ENCODE peak calls at places on chromosomes 16 and 17, in five cellular contexts. A is upper lobe of left lung, U is cardiac muscle cell, B is fibroblast of the aortic adventitia, V is OCI-LY7. P is an unnamed sample.

GRCh38 chr17:70882504-70882903 is 713.2 kb downstream of the KCNJ2 start:
- DNase-seq in V (no peak), U (no peak), B (no peak), A (no peak), P (no peak)

GRCh38 chr16:66020642-66021041 is 345.8 kb upstream of the CDH5 start:
- DNase-seq in U (no peak), V (no peak), A (no peak), B (peak), P (peak)

GRCh38 chr17:76968707-76969597 is 100.7 kb downstream of the MGAT5B start:
- DNase-seq in B (peak), U (peak), A (peak), V (peak), P (no peak)

GRCh38 chr16:17560548-17560947 is 89.8 kb upstream of the XYLT1 start:
- DNase-seq in V (no peak), B (no peak), U (no peak), A (no peak), P (no peak)

GRCh38 chr16:10740845-10741208 is 2.8 kb upstream of the NUBP1 start:
- DNase-seq in A (no peak), V (no peak), B (no peak), U (no peak), P (no peak)

GRCh38 chr16:22188595-22189442 is 17.3 kb upstream of the EEF2K start:
- DNase-seq in B (peak), A (peak), V (peak), U (peak), P (peak)

GRCh38 chr16:12162151-12162559 is 185.6 kb downstream of the SNX29 start:
- DNase-seq in V (no peak), A (no peak), B (peak), U (no peak), P (no peak)

GRCh38 chr17:77164483-77165030 is 23.8 kb downstream of the SEC14L1 start:
- DNase-seq in A (no peak), U (no peak), V (no peak), B (no peak), P (no peak)

GRCh38 chr17:36674278-36674650 is 72.9 kb downstream of the MRM1 start:
- DNase-seq in U (no peak), B (no peak), V (no peak), A (no peak), P (no peak)

GRCh38 chr17:47280072-47280811 is 26.6 kb downstream of the ITGB3 start:
- DNase-seq in U (no peak), B (no peak), A (no peak), V (no peak), P (no peak)

GRCh38 chr17:72556944-72557826 is 436.4 kb downstream of the SOX9 start:
- DNase-seq in A (peak), V (peak), U (peak), B (peak), P (peak)

GRCh38 chr16:51150894-51151320 is at the start of gene SALL1:
- DNase-seq in U (peak), A (no peak), V (no peak), B (no peak), P (no peak)

GRCh38 chr17:5610956-5611355 is 26.6 kb upstream of the NLRP1 start:
- DNase-seq in V (no peak), U (no peak), A (peak), B (no peak), P (no peak)

GRCh38 chr17:73952498-73953205 is 250.8 kb upstream of the RPL38 start:
- DNase-seq in A (peak), B (no peak), U (peak), V (no peak), P (no peak)

GRCh38 chr17:71287246-71287828 is 833.5 kb upstream of the SOX9 start:
- DNase-seq in A (no peak), B (no peak), U (no peak), V (no peak), P (no peak)

GRCh38 chr16:84199097-84199496 is 8.1 kb downstream of the ADAD2 start:
- DNase-seq in B (no peak), U (no peak), A (no peak), V (no peak), P (no peak)

GRCh38 chr16:53090591-53091507 is 36.1 kb downstream of the CHD9 start:
- DNase-seq in U (no peak), B (peak), V (peak), A (peak), P (peak)

GRCh38 chr17:633133-633532 is 81.5 kb downstream of the VPS53 start:
- DNase-seq in V (no peak), B (no peak), U (no peak), A (no peak), P (no peak)

GRCh38 chr17:15782809-15783208 is 50.7 kb downstream of the TBC1D26 start:
- DNase-seq in B (peak), U (no peak), A (peak), V (no peak), P (no peak)

GRCh38 chr17:76453431-76453743 is 435 bp upstream of the UBE2O start:
- DNase-seq in V (no peak), U (no peak), A (no peak), B (no peak), P (no peak)

GRCh38 chr16:1674751-1675664 is 3.1 kb upstream of the JPT2 start:
- DNase-seq in V (no peak), B (no peak), A (no peak), U (no peak), P (peak)

GRCh38 chr16:1870365-1871082 is 1.4 kb downstream of the MEIOB start:
- DNase-seq in B (peak), V (no peak), U (no peak), A (peak), P (no peak)

GRCh38 chr16:11796227-11797165 is 562 bp downstream of the ZC3H7A start:
- DNase-seq in V (peak), U (peak), B (peak), A (peak), P (no peak)

GRCh38 chr17:44223574-44224046 is 4.1 kb upstream of the UBTF start:
- DNase-seq in U (no peak), V (no peak), B (peak), A (no peak), P (no peak)

GRCh38 chr17:4206945-4207344 is 56.8 kb downstream of the ANKFY1 start:
- DNase-seq in A (no peak), V (no peak), U (no peak), B (no peak), P (no peak)

GRCh38 chr16:56919099-56919800 is 12.7 kb upstream of the HERPUD1 start:
- DNase-seq in A (no peak), V (no peak), B (no peak), U (no peak), P (no peak)

GRCh38 chr16:11666108-11667055 is 1.9 kb upstream of the SNN start:
- DNase-seq in U (no peak), B (no peak), A (no peak), V (no peak), P (no peak)

GRCh38 chr16:62036101-62036806 is at the start of gene CDH8:
- DNase-seq in B (no peak), A (no peak), U (peak), V (no peak), P (no peak)

GRCh38 chr17:2204393-2204792 is 99.2 kb downstream of the SMG6 start:
- DNase-seq in U (no peak), B (peak), A (no peak), V (no peak), P (no peak)

GRCh38 chr17:34261568-34261967 is 6.5 kb downstream of the CCL2 start:
- DNase-seq in A (no peak), B (no peak), V (no peak), U (no peak), P (no peak)

GRCh38 chr17:32551186-32551955 is 64.6 kb downstream of the CDK5R1 start:
- DNase-seq in B (peak), V (no peak), A (no peak), U (no peak), P (no peak)

DNA sequence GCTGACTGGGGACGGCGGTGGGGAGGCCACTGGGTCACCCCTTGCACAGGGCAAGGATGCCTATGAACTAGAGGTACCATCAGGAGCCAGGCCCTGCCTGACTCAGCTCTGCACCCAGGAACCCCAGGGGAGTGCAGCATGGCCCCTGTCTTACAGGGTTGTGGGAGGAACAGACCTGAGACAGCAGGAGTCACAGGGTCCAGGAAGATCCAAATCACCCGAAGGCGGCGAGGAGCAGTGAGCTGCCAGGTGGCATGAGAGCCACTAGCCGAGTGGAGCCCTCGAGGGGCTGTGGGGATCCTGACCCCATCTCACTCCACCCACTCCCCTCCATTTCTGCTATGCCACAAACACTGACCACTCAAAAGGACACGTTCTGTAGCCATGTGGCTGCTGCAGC is 30.8 kb downstream of the PLD6 start:
- DNase-seq in B (no peak), A (no peak), U (no peak), V (no peak), P (no peak)
- H3K4me3 ChIP-seq in B (no peak), A (no peak), U (no peak), V (no peak), P (no peak)

GRCh38 chr16:68085259-68086071 is at the start of gene NFATC3:
- DNase-seq in B (peak), U (peak), V (peak), A (peak), P (no peak)
- TF ChIP-seq CTCF in B (no peak), U (no peak), V (no peak), A (no peak), P (no peak)

GRCh38 chr17:78343433-78344201 is 16.3 kb downstream of the SOCS3 start:
- DNase-seq in B (no peak), V (peak), U (no peak), A (peak), P (no peak)

GRCh38 chr17:78342438-78343098 is 17.3 kb downstream of the SOCS3 start:
- DNase-seq in V (no peak), B (peak), A (peak), U (no peak), P (no peak)

GRCh38 chr17:78340183-78340955 is 19.5 kb downstream of the SOCS3 start:
- DNase-seq in U (no peak), V (no peak), B (no peak), A (no peak), P (no peak)

GRCh38 chr17:78343099-78343432 is 16.8 kb downstream of the SOCS3 start:
- DNase-seq in A (peak), B (peak), V (no peak), U (no peak), P (no peak)

DNA sequence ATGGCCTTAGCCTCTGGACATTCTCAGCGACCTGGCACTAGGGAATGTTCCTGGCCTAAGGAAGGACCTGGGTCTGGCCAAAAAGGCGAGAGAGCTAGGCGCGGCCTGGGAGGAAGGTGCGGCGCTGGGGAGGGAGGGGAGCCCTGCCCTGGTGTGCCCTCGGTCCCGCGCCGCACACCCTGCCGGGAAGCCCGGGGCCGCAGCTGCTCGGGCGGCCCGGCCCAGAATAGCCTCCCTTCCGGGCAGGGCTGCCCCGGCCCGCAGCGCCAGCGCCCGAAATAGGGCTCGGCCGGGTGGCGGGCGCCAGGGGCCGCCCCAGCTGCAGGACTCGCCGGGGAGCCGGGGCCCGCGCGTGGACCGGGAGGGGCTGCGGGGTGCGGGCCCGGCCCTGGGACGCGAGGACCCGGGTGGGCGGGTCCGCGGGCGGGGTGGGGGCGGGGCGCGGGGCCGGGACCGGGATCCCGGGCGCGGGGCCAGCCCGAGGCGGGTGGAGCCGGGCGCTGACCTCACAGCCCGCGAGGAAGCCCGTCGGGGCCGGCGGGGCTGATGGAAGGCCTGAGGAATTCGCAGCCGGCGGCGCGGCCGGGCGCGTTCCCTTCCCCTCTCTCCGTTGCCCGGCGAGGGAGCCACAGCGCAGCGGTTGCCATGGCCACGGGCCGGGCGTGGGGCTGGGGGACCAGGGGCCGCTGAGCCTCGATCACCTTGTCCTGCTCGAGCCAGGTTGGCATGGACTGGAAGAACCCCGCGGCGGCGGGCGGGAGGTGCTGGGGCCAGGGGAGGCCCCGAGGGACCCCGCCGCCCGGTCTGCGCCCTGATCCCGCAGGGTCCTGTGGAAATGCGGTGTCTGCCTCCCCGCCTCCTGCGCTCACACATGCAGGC is 18.1 kb downstream of the SOCS3 start:
- DNase-seq in V (no peak), U (peak), A (peak), B (peak), P (no peak)
- H3K4me3 ChIP-seq in V (no peak), U (peak), A (peak), B (peak), P (peak)

GRCh38 chr17:6714315-6714874 is 1.2 kb upstream of the SLC13A5 start:
- DNase-seq in V (no peak), A (no peak), U (no peak), B (no peak), P (no peak)

GRCh38 chr17:6712854-6713129 is 377 bp downstream of the SLC13A5 start:
- DNase-seq in U (no peak), V (no peak), A (no peak), B (no peak), P (no peak)

GRCh38 chr17:6713918-6714271 is 726 bp upstream of the SLC13A5 start:
- DNase-seq in B (no peak), A (no peak), V (no peak), U (no peak), P (no peak)

GRCh38 chr17:6712058-6712853 is 913 bp downstream of the SLC13A5 start:
- DNase-seq in U (peak), A (no peak), B (peak), V (no peak), P (no peak)

DNA sequence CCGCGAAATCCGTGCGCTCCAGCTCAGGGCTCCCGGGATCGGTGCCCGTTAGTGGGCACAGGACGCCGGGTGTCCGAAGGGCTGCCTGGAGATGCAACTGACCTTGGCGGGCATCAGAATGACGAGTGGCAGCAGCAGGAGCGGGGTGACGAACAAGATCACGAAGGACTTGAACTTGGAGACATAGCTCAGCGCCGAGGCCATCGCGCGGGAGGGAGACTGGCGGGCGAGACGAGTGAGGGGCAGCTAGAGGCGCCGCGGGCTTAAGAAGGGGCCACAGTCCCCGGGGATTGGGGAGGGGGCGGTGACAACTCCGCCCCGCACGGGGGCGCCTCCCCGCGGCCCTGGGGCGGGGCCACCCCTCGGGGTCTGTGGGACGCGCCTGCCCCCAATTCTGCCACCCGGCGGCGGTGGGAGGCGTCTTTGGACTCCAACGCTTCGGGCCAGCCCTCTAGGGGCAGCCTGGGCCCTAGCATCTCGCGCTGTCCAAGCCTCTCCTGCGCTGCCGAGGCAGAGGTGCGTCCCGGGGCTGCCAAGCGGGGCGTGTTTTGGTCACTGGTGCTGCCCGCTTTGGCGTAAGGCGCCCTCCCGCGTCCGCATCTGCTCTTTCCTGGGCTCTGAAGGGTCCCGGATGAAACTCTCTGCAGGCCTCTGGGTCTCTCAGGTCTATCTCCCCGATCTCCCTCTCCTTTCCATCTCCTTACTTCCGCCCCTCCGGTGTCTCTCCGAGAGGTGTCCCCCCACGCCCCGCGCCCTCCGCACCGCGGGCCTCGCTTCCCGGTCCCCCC is at the start of gene SLC13A5:
- DNase-seq in U (peak), V (no peak), B (peak), A (no peak), P (peak)
- TF ChIP-seq CTCF in U (peak), V (no peak), B (peak), A (peak), P (peak)

GRCh38 chr16:82650804-82651203 is 24.0 kb downstream of the CDH13 start:
- DNase-seq in V (no peak), U (no peak), A (no peak), B (no peak), P (no peak)

GRCh38 chr16:82649766-82650165 is 23.0 kb downstream of the CDH13 start:
- DNase-seq in A (no peak), B (no peak), V (no peak), U (no peak), P (no peak)

GRCh38 chr16:82653550-82654511 is 27.1 kb downstream of the CDH13 start:
- DNase-seq in B (peak), A (no peak), V (peak), U (peak), P (peak)

GRCh38 chr16:82652826-82653225 is 26.1 kb downstream of the CDH13 start:
- DNase-seq in U (no peak), A (no peak), B (no peak), V (no peak), P (no peak)

GRCh38 chr16:82651921-82652601 is 25.3 kb downstream of the CDH13 start:
- DNase-seq in A (no peak), U (no peak), V (peak), B (no peak), P (no peak)
- H3K4me3 ChIP-seq in A (no peak), U (no peak), V (peak), B (no peak), P (no peak)